ENCODE peak calls at places on chromosome 7, in seven cellular contexts. H is A549; Z is MG63; W is naive thymus-derived CD4-positive, alpha-beta T cell; B is CD4-positive, alpha-beta T cell; Y is GM23248; V is colonic mucosa. J is an unnamed sample. For H3K9me3, the result is how much of the 10 kb centered on the place peaks cover.

GRCh38 chr7:50502947-50503346 is 52.8 kb upstream of the FIGNL1 start:
- DNase-seq in H (no peak), Z (no peak), W (no peak), B (no peak), Y (no peak), V (no peak), J (peak)

GRCh38 chr7:100008525-100008924 is 6.9 kb upstream of the ZKSCAN1 start:
- DNase-seq in H (no peak), Z (no peak), W (no peak), B (no peak), Y (no peak), V (peak), J (no peak)

GRCh38 chr7:22814261-22815208 is 8.1 kb downstream of the TOMM7 start:
- DNase-seq in H (peak), Z (no peak), W (no peak), B (no peak), Y (peak), V (no peak), J (peak)

GRCh38 chr7:45689797-45690761 is 115.9 kb downstream of the ADCY1 start:
- DNase-seq in H (no peak), Z (no peak), W (no peak), B (no peak), Y (no peak), V (peak), J (no peak)

GRCh38 chr7:81845628-81846259 is 75.9 kb upstream of the HGF start:
- DNase-seq in H (no peak), Z (no peak), W (no peak), B (no peak), Y (peak), V (no peak), J (peak)

GRCh38 chr7:114269714-114270113 is 144.9 kb upstream of the FOXP2 start:
- DNase-seq in H (no peak), Z (no peak), W (no peak), B (no peak), Y (no peak), V (no peak), J (no peak)

GRCh38 chr7:135719688-135720087 is 8.3 kb downstream of the SLC13A4 start:
- DNase-seq in H (no peak), Z (no peak), W (no peak), B (no peak), Y (no peak), V (no peak), J (no peak)

GRCh38 chr7:19749658-19750057 is 23.8 kb downstream of the TMEM196 start:
- DNase-seq in H (no peak), Z (no peak), W (no peak), B (no peak), Y (peak), V (no peak), J (peak)

GRCh38 chr7:951881-952547 is 2.5 kb downstream of the ADAP1 start:
- DNase-seq in H (no peak), Z (no peak), W (no peak), B (no peak), Y (no peak), V (no peak), J (no peak)

GRCh38 chr7:15625456-15625855 is 61.0 kb downstream of the MEOX2 start:
- DNase-seq in H (peak), Z (no peak), W (no peak), B (no peak), Y (no peak), V (no peak), J (peak)

GRCh38 chr7:28407643-28408042 is 4.7 kb upstream of the CREB5 start:
- DNase-seq in H (peak), Z (peak), W (no peak), B (no peak), Y (peak), V (peak), J (peak)

GRCh38 chr7:156854654-156855053 is 38.3 kb downstream of the LMBR1 start:
- DNase-seq in H (no peak), Z (no peak), W (no peak), B (no peak), Y (no peak), V (no peak), J (no peak)

GRCh38 chr7:156857757-156858156 is 35.2 kb downstream of the LMBR1 start:
- DNase-seq in H (no peak), Z (no peak), W (no peak), B (no peak), Y (no peak), V (no peak), J (no peak)

GRCh38 chr7:156861212-156861611 is 31.8 kb downstream of the LMBR1 start:
- DNase-seq in H (no peak), Z (no peak), W (no peak), B (no peak), Y (no peak), V (no peak), J (no peak)

DNA sequence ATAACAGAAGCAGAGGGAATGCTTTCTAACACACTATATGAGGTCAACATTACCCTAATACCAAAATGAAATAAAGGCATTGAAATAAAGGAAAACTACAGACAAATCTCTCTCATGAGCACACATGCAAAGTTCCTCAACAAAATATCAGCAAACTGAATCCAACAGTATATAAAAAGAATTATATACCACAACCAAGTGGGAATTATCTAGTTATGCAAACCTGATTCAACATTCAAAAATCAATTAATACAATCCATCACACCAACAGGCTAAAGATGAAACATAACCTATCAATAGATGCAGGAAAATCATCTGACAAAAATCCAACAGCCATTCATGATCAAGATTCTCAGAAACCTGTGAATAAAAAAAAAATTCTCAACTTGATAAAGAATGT is 34.5 kb downstream of the LMBR1 start:
- DNase-seq in H (no peak), Z (no peak), W (no peak), B (no peak), Y (no peak), V (no peak), J (no peak)
- H3K9me3 ChIP-seq in H (under half), Z (under half), W (under half), B (under half), Y (under half), V (under half), J (under half)

GRCh38 chr7:154696556-154696955 is 306.4 kb downstream of the PAXIP1 start:
- DNase-seq in H (no peak), Z (no peak), W (no peak), B (no peak), Y (no peak), V (no peak), J (no peak)
- H3K9me3 ChIP-seq in H (under half), Z (under half), W (under half), B (under half), Y (under half), V (under half), J (under half)

GRCh38 chr7:53336133-53336532 is 300.7 kb downstream of the POM121L12 start:
- DNase-seq in H (no peak), Z (no peak), W (no peak), B (no peak), Y (no peak), V (no peak), J (no peak)

GRCh38 chr7:53340220-53340619 is 304.8 kb downstream of the POM121L12 start:
- DNase-seq in H (no peak), Z (no peak), W (no peak), B (no peak), Y (no peak), V (no peak), J (no peak)
- H3K9me3 ChIP-seq in H (under half), Z (under half), W (under half), B (under half), Y (under half), V (under half), J (under half)

GRCh38 chr7:129777993-129778769 is 166.7 kb downstream of the NRF1 start:
- DNase-seq in H (no peak), Z (no peak), W (no peak), B (no peak), Y (no peak), V (no peak), J (no peak)
- H3K9me3 ChIP-seq in H (under half), Z (under half), W (under half), B (under half), Y (under half), V (under half), J (under half)

DNA sequence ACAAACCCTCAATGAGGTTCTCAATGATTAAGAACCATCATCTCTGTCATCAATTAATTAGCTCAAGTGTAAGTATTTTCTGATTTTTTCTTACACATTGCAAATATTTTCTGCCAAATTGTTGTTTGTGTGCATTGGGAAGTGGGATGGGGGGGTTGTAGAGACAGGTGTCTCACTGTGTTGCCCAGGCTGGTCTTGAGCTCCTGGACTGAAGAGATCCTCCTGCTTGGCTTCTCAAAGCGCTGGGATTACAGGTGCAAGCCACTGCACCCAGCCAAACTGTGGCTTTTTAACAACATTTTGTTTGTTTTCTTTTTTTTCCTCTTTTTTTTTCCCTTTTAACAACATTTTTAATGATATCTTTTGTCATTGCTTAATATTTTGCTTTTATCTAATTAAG is 87.5 kb downstream of the AKR1D1 start:
- DNase-seq in H (no peak), Z (no peak), W (no peak), B (no peak), Y (no peak), V (no peak), J (no peak)
- H3K9me3 ChIP-seq in H (under half), Z (under half), W (under half), B (under half), Y (under half), V (under half), J (under half)

J was measured in adipocyte.